ENCODE peak calls at places on chromosomes 11 and 22, in six cellular contexts. A, D, S, Y, F and V are unnamed samples.
A peak's percentile ranks its signal among the peaks of the same experiment; 100 is the strongest.

GRCh38 chr11:20161230-20161918 is 1.1 kb upstream of the DBX1 start:
- DNase-seq in F (no peak), Y (no peak), A (no peak), D (no peak), S (no peak), V (no peak)

GRCh38 chr11:12207384-12208150 is 97.2 kb downstream of the MICAL2 start:
- DNase-seq in D (no peak), F (peak; percentile 35), A (no peak), S (no peak), Y (no peak), V (peak; percentile 70)

GRCh38 chr11:103798029-103798428 is 238.4 kb upstream of the DDI1 start:
- DNase-seq in F (peak; percentile 94), Y (no peak), D (no peak), A (no peak), S (no peak), V (peak; percentile 70)

GRCh38 chr11:7892059-7892699 is 38.9 kb downstream of the OR10A6 start:
- DNase-seq in Y (peak; percentile 27), S (no peak), D (no peak), A (no peak), F (peak; percentile 88), V (peak; percentile 95)

GRCh38 chr11:47152953-47153950 is 23.4 kb downstream of the ARFGAP2 start:
- DNase-seq in D (peak; percentile 83), F (peak; percentile 88), Y (peak; percentile 62), S (no peak), A (peak; percentile 75), V (peak; percentile 93)

GRCh38 chr11:24198458-24198857 is 298.4 kb upstream of the LUZP2 start:
- DNase-seq in Y (no peak), D (no peak), F (peak; percentile 8), A (no peak), S (no peak), V (no peak)

GRCh38 chr11:56885854-56886253 is 102.9 kb upstream of the OR5AK2 start:
- DNase-seq in A (no peak), F (no peak), Y (no peak), D (no peak), S (no peak), V (no peak)

GRCh38 chr22:36350751-36351594 is 36.8 kb downstream of the MYH9 start:
- DNase-seq in S (peak; percentile 84), A (no peak), Y (peak; percentile 51), D (no peak), F (no peak), V (no peak)

GRCh38 chr11:112886707-112887370 is 74.4 kb upstream of the NCAM1 start:
- DNase-seq in D (no peak), Y (no peak), F (no peak), S (no peak), A (no peak), V (no peak)

DNA sequence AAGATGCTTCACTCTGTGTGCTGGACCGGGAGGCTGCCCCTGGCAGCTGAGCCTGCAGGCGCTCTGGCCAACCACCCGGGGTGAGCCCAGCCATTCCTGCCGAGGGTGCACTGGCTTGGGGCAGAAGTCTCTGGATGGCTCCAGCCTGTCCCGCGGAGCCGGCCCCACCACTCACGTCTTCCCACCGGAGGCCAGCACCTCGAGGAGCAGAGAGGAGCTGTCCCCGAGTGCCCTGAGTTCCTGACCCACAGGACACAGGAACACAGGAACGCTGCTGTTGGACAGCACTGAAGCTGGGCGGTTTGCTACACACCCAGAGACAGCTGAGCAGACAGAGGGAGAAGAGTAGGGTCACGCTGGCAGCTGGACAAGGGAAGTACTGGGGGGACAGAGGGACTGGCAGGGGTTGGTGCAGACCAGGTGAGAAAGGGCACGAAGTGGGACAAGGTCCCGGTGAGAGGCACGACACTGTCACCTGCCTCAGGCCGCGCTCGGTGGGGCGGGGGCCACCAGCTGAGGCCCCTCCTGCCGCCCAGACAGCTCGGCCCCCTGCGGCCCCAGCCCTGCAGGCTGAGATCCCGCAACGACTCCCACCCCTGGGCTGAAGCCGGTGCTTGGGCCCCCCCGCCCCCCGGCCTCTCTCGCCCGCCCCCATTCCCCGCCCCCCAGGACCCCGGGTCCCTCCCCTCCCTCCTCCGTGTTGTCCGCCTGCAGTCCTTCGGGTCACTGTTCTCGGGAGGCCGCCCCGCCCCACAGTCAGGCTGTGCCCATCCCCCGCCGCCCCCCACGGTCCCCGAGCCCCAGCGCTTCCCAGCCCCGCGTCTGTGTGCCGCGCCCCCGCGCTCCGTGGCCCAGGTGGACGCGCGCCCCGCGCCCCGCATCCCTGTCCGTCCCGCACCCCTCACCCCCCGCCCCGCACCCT is 624 bp upstream of the B4GALNT4 start:
- DNase-seq in Y (no peak), F (no peak), D (no peak), S (no peak), A (no peak), V (no peak)
- H3K4me3 ChIP-seq in Y (peak overlapping the region; percentile 25), F (peak overlapping the region; percentile 23), D (no peak overlapping the region), S (peak overlapping the region; percentile 63), A (no peak overlapping the region), V (peak overlapping the region; percentile 38)

GRCh38 chr22:22358686-22359085 is 114.1 kb downstream of the VPREB1 start:
- DNase-seq in A (no peak), F (no peak), Y (no peak), D (no peak), S (no peak), V (no peak)

GRCh38 chr22:22355233-22355834 is 110.7 kb downstream of the VPREB1 start:
- DNase-seq in D (no peak), Y (no peak), S (no peak), F (no peak), A (no peak), V (no peak)

GRCh38 chr22:22358136-22358535 is 113.5 kb downstream of the VPREB1 start:
- DNase-seq in A (no peak), D (no peak), F (no peak), Y (no peak), S (no peak), V (no peak)

GRCh38 chr22:22359465-22359864 is 114.9 kb downstream of the VPREB1 start:
- DNase-seq in S (no peak), A (no peak), Y (no peak), D (no peak), F (no peak), V (no peak)

GRCh38 chr22:22357024-22357868 is 112.7 kb downstream of the VPREB1 start:
- DNase-seq in Y (peak; percentile 60), F (peak; percentile 56), D (peak; percentile 35), A (peak; percentile 83), S (no peak), V (peak; percentile 76)
- TF ChIP-seq CTCF in Y (peak; percentile 90), F (peak; percentile 66), D (no peak), A (peak; percentile 48), S (peak; percentile 27), V (peak; percentile 62)

GRCh38 chr11:121417607-121418006 is 34.5 kb upstream of the SORL1 start:
- DNase-seq in Y (no peak), S (no peak), D (no peak), F (no peak), A (no peak), V (no peak)

GRCh38 chr11:121414141-121414918 is 37.8 kb upstream of the SORL1 start:
- DNase-seq in D (no peak), S (no peak), F (no peak), A (no peak), Y (no peak), V (no peak)

GRCh38 chr11:121415861-121416260 is 36.3 kb upstream of the SORL1 start:
- DNase-seq in S (no peak), Y (peak; percentile 68), A (peak; percentile 35), F (no peak), D (no peak), V (no peak)

GRCh38 chr11:121418625-121419114 is 33.4 kb upstream of the SORL1 start:
- DNase-seq in S (no peak), F (no peak), Y (no peak), D (peak; percentile 44), A (peak; percentile 50), V (no peak)

GRCh38 chr11:121416909-121417567 is 35.1 kb upstream of the SORL1 start:
- DNase-seq in A (peak; percentile 93), Y (peak; percentile 77), S (peak; percentile 90), D (peak; percentile 90), F (peak; percentile 97), V (peak; percentile 91)
- H3K4me3 ChIP-seq in A (no peak overlapping the region), Y (no peak overlapping the region), S (peak overlapping the region; percentile 18), D (no peak overlapping the region), F (no peak overlapping the region), V (no peak overlapping the region)

GRCh38 chr11:100799445-100799844 is 112.4 kb downstream of the ARHGAP42 start:
- DNase-seq in A (no peak), Y (no peak), F (no peak), D (no peak), S (no peak), V (no peak)

GRCh38 chr11:100800202-100800601 is 113.1 kb downstream of the ARHGAP42 start:
- DNase-seq in S (no peak), F (no peak), D (no peak), A (no peak), Y (no peak), V (no peak)

GRCh38 chr11:100805509-100806199 is 118.6 kb downstream of the ARHGAP42 start:
- DNase-seq in Y (no peak), S (no peak), A (no peak), F (peak; percentile 51), D (no peak), V (peak; percentile 46)

DNA sequence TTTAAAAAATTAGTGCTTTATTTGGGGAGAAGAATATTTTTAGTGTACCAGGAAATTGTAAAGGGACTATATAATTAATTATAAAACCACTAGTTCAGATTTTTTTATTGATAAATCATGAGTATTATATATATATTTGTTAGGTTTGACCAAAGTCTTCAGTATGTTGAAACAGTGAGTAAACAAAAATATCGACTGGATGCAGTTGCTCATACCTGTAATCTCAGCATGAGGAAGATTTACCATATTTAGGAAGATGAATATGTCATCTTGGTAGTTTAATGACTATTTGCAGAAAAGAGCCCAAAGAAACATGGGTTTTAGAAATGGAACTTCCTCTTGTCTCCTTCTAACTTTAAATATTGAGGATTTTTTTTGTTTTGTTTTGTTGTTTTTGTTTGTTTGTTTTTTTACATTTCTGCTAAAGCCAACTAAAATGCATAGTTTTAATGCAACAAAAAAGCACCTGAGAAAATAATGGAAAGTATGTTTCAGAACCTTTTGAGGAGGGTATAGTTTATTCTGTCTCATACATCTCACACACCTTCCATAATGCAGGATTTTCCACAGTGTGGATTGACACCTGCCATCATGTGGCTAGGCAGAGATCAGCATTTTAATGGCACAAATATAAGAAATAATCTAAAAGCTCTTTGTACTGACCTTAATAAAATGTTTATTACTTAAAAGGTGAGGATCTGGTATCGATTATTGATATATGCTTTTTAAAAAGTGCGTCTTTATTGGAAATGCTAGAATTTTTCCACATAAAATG is 114.3 kb downstream of the ARHGAP42 start:
- DNase-seq in D (no peak), Y (no peak), A (no peak), S (no peak), F (no peak), V (no peak)
- TF ChIP-seq CTCF in D (no peak), Y (no peak), A (no peak), S (no peak), F (no peak), V (no peak)

GRCh38 chr22:46612904-46613605 is 7.1 kb upstream of the GRAMD4 start:
- DNase-seq in S (no peak), D (no peak), F (no peak), Y (no peak), A (no peak), V (no peak)

GRCh38 chr22:46614070-46614931 is 5.9 kb upstream of the GRAMD4 start:
- DNase-seq in Y (no peak), A (no peak), S (no peak), D (no peak), F (no peak), V (no peak)

GRCh38 chr22:46611189-46611588 is 9.0 kb upstream of the GRAMD4 start:
- DNase-seq in S (no peak), Y (no peak), D (no peak), F (no peak), A (no peak), V (no peak)

GRCh38 chr22:46612341-46612903 is 7.8 kb upstream of the GRAMD4 start:
- DNase-seq in D (no peak), Y (no peak), S (no peak), F (no peak), A (no peak), V (no peak)

GRCh38 chr22:46613606-46613997 is 6.6 kb upstream of the GRAMD4 start:
- DNase-seq in S (no peak), Y (no peak), D (no peak), F (no peak), A (no peak), V (peak; percentile 56)
- H3K4me3 ChIP-seq in S (no peak overlapping the region), Y (no peak overlapping the region), D (no peak overlapping the region), F (no peak overlapping the region), A (no peak overlapping the region), V (no peak overlapping the region)